ENCODE peak calls at places on chromosomes 3 and 15, in four cellular contexts. C is psoas muscle, B is SJSA1, S is brain microvascular endothelial cell. G is an unnamed sample. For H3K27me3 and H3K36me3, the result is how much of the 10 kb centered on the place peaks cover.

GRCh38 chr3:184491011-184491576 is 70.5 kb upstream of the EPHB3 start:
- DNase-seq in C (no peak), B (no peak), S (no peak), G (no peak)

GRCh38 chr15:82646250-82647044 is 716 bp downstream of the CPEB1 start:
- DNase-seq in C (peak), B (no peak), S (no peak), G (no peak)

GRCh38 chr3:177585271-177585670 is 388.0 kb upstream of the TBL1XR1 start:
- DNase-seq in C (no peak), B (no peak), S (no peak), G (no peak)

GRCh38 chr3:34258271-34259015 is 460.0 kb downstream of the PDCD6IP start:
- DNase-seq in C (no peak), B (no peak), S (peak), G (no peak)

GRCh38 chr3:47288966-47289910 is 6.5 kb downstream of the KLHL18 start:
- DNase-seq in C (no peak), B (no peak), S (no peak), G (no peak)

GRCh38 chr3:143121240-143122088 is 1.9 kb downstream of the CHST2 start:
- DNase-seq in C (peak), B (no peak), S (peak), G (peak)

GRCh38 chr3:82133070-82133606 is 371.7 kb upstream of the GBE1 start:
- DNase-seq in C (peak), B (no peak), S (peak), G (peak)

GRCh38 chr3:166340604-166341003 is 503.4 kb upstream of the BCHE start:
- DNase-seq in C (no peak), B (no peak), S (no peak), G (no peak)

GRCh38 chr3:127525373-127525772 is 65.2 kb downstream of the TPRA1 start:
- DNase-seq in C (no peak), B (no peak), S (peak), G (peak)

GRCh38 chr15:49225572-49226281 is 55.7 kb downstream of the GALK2 start:
- DNase-seq in C (no peak), B (peak), S (peak), G (no peak)

GRCh38 chr15:36645106-36645505 is 65.7 kb downstream of the CDIN1 start:
- DNase-seq in C (no peak), B (no peak), S (no peak), G (no peak)

GRCh38 chr15:60859996-60860494 is 369.1 kb downstream of the RORA start:
- DNase-seq in C (no peak), B (no peak), S (no peak), G (peak)

GRCh38 chr3:194285024-194285858 is 65.9 kb downstream of the CPN2 start:
- DNase-seq in C (peak), B (no peak), S (no peak), G (peak)

GRCh38 chr3:151835751-151836550 is 22.0 kb downstream of the AADAC start:
- DNase-seq in C (no peak), B (no peak), S (peak), G (peak)

GRCh38 chr3:124565013-124565412 is 165.2 kb upstream of the UMPS start:
- DNase-seq in C (peak), B (peak), S (peak), G (peak)

GRCh38 chr15:28115871-28116270 is 16.8 kb upstream of the OCA2 start:
- DNase-seq in C (no peak), B (no peak), S (no peak), G (no peak)

GRCh38 chr3:127746400-127747057 is 73.8 kb downstream of the ABTB1 start:
- DNase-seq in C (no peak), B (peak), S (no peak), G (no peak)

GRCh38 chr3:38141952-38142273 is 3.5 kb downstream of the MYD88 start:
- DNase-seq in C (no peak), B (peak), S (no peak), G (no peak)

GRCh38 chr3:190249414-190249813 is 72.8 kb downstream of the CLDN1 start:
- DNase-seq in C (no peak), B (no peak), S (no peak), G (no peak)

GRCh38 chr15:78620021-78620838 is 566 bp downstream of the CHRNA3 start:
- DNase-seq in C (no peak), B (peak), S (no peak), G (no peak)

GRCh38 chr3:25899352-25900101 is 109.6 kb downstream of the OXSM start:
- DNase-seq in C (no peak), B (no peak), S (no peak), G (no peak)

GRCh38 chr15:93164409-93164808 is 75.4 kb upstream of the RGMA start:
- DNase-seq in C (no peak), B (no peak), S (no peak), G (no peak)

GRCh38 chr3:71994203-71994602 is 209.3 kb upstream of the PROK2 start:
- DNase-seq in C (no peak), B (no peak), S (no peak), G (no peak)

GRCh38 chr15:52289629-52290081 is 5.9 kb downstream of the MYO5C start:
- DNase-seq in C (no peak), B (no peak), S (no peak), G (peak)

GRCh38 chr3:52773361-52774065 is 2.8 kb upstream of the NEK4 start:
- DNase-seq in C (no peak), B (no peak), S (no peak), G (no peak)

GRCh38 chr3:46736006-46736872 is 18.6 kb upstream of the PRSS50 start:
- DNase-seq in C (no peak), B (no peak), S (no peak), G (no peak)

GRCh38 chr15:73305331-73306211 is 63.2 kb downstream of the HCN4 start:
- DNase-seq in C (no peak), B (no peak), S (peak), G (no peak)

GRCh38 chr3:89227218-89227617 is 119.8 kb downstream of the EPHA3 start:
- DNase-seq in C (no peak), B (no peak), S (peak), G (no peak)

GRCh38 chr15:93515256-93516044 is 426.4 kb upstream of the RGMA start:
- DNase-seq in C (peak), B (no peak), S (no peak), G (peak)

GRCh38 chr3:126554560-126555525 is 3.9 kb downstream of the C3orf22 start:
- DNase-seq in C (no peak), B (peak), S (no peak), G (no peak)

GRCh38 chr15:25635190-25635589 is 196.4 kb upstream of the UBE3A start:
- DNase-seq in C (no peak), B (no peak), S (no peak), G (no peak)

GRCh38 chr15:55846108-55846707 is 103.3 kb upstream of the PRTG start:
- DNase-seq in C (no peak), B (peak), S (peak), G (no peak)

GRCh38 chr3:53890726-53891499 is 746 bp downstream of the SELENOK start:
- DNase-seq in C (no peak), B (no peak), S (peak), G (no peak)

GRCh38 chr3:134076816-134077215 is 47.1 kb upstream of the SLCO2A1 start:
- DNase-seq in C (no peak), B (peak), S (no peak), G (no peak)
- H3K27me3 ChIP-seq in C (under half), B (under half), S (under half), G (under half)

DNA sequence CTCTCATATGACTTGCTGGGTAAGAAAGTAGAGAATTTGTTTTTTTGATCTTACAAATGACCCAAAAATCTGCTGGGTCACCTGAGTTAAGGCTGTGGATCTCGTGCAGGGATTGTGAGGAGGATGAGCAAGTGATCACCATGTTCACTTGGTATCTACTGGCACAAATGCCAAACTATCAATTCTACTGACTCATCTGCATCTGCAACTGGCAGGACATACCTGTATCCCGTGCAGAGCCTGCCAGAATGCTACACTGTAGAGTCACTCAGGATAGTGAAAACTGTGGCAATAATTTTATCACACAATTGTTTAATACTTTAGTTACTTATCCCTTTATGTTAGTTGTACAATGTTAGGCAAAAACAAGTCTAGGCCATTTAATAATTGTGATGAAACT is 129.6 kb upstream of the PLXND1 start:
- DNase-seq in C (no peak), B (no peak), S (no peak), G (no peak)
- H3K4me3 ChIP-seq in C (no peak), B (no peak), S (no peak), G (no peak)

GRCh38 chr3:187943677-187944390 is 198.6 kb upstream of the BCL6 start:
- DNase-seq in C (no peak), B (no peak), S (peak), G (no peak)

GRCh38 chr3:187939891-187940290 is 194.6 kb upstream of the BCL6 start:
- DNase-seq in C (no peak), B (no peak), S (no peak), G (no peak)

GRCh38 chr3:187942658-187943241 is 197.5 kb upstream of the BCL6 start:
- DNase-seq in C (no peak), B (no peak), S (no peak), G (no peak)

GRCh38 chr3:187941848-187942194 is 196.6 kb upstream of the BCL6 start:
- DNase-seq in C (no peak), B (no peak), S (no peak), G (no peak)

DNA sequence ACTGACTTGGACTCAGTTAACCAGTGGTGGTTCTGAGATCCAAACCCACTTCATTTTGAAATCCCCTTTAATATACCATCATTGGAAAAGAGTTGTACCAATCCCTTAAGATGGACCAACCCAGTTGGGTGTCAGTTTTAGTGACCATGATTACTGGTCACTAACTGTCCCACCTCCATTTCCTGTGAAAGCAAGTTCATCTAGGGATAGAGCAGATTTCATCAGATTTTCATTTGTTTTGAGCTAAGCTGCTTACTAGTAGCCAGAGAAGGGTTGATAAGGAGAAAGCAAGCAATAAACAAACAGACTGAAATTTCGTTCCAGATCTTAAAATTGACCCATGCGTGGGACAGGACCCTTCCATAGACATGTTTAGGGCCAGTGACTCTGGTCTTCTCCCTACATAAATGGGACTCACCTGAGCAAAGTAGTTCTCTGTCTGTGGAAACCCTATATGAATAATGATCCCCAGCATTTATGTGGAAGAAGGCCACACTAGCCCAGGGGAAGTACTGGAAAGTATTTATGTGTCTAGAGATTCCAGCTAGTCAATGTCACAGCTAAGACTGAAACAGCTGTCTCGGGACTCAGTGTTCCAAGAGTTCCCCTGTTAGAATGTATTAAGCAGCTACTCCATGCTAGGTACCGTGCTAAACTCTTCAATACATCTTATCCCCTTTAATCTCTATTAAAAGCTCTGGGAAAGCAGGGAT is 196.0 kb upstream of the BCL6 start:
- DNase-seq in C (no peak), B (no peak), S (no peak), G (no peak)
- H3K36me3 ChIP-seq in C (under half), B (under half), S (under half), G (under half)

GRCh38 chr3:50342818-50343633 is 2.4 kb upstream of the RASSF1 start:
- DNase-seq in C (no peak), B (no peak), S (no peak), G (no peak)

GRCh38 chr3:50341996-50342732 is 1.5 kb upstream of the RASSF1 start:
- DNase-seq in C (no peak), B (no peak), S (no peak), G (no peak)

GRCh38 chr3:50347187-50347813 is 1.8 kb upstream of the ZMYND10 start:
- DNase-seq in C (peak), B (peak), S (peak), G (peak)

GRCh38 chr3:50345008-50345407 is 524 bp downstream of the ZMYND10 start:
- DNase-seq in C (no peak), B (no peak), S (no peak), G (no peak)

DNA sequence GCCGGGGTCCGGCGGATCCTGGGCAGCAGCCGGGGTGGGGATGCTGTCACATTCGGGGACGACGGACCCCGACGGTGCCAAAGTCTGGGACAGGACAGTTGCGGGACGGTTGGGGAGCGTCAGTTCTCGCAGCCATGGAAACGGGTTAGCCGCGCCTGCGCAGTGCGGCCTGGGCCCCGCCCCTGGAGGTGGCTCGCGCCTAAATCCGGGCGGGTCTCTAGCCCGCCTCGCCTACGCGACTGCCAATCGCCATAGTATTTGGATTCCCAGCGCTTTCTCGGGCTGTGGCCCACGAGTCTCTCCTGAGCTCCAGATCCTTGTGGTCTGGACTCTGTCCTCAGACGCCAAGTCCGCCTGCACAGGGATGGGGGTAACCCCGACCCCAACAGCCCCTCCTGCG is at the start of gene ZMYND10:
- DNase-seq in C (peak), B (peak), S (no peak), G (no peak)
- H3K27me3 ChIP-seq in C (under half), B (under half), S (under half), G (under half)

GRCh38 chr3:4531478-4532025 is 38.4 kb downstream of the ITPR1 start:
- DNase-seq in C (no peak), B (no peak), S (no peak), G (peak)
- H3K4me3 ChIP-seq in C (no peak), B (no peak), S (no peak), G (no peak)

GRCh38 chr3:101994386-101994785 is 145.1 kb downstream of the NFKBIZ start:
- DNase-seq in C (no peak), B (no peak), S (no peak), G (no peak)

GRCh38 chr3:101998256-101998926 is 149.1 kb downstream of the NFKBIZ start:
- DNase-seq in C (no peak), B (no peak), S (no peak), G (no peak)

GRCh38 chr3:101999177-101999778 is 150.0 kb downstream of the NFKBIZ start:
- DNase-seq in C (no peak), B (no peak), S (peak), G (no peak)

GRCh38 chr3:101995371-101996046 is 146.2 kb downstream of the NFKBIZ start:
- DNase-seq in C (no peak), B (no peak), S (peak), G (no peak)

GRCh38 chr3:101996832-101997231 is 147.5 kb downstream of the NFKBIZ start:
- DNase-seq in C (no peak), B (no peak), S (no peak), G (no peak)
- H3K36me3 ChIP-seq in C (under half), B (under half), S (under half), G (under half)